ENCODE peak calls at places on chromosomes 1 and 21, in five cellular contexts. E is neural crest cell, C is AG04450, O is fibroblast of mammary gland, F is heart left ventricle. W is an unnamed sample.
A peak's percentile ranks its signal among the peaks of the same experiment; 100 is the strongest.

GRCh38 chr21:44089001-44089911 is 17.9 kb upstream of the PWP2 start:
- DNase-seq in C (no peak), E (no peak), O (no peak), F (no peak), W (peak; percentile 73)

GRCh38 chr1:64850846-64851245 is 106.0 kb downstream of the RAVER2 start:
- DNase-seq in C (no peak), F (no peak), E (no peak), O (no peak), W (no peak)

GRCh38 chr1:101238681-101239094 is 1.9 kb downstream of the S1PR1 start:
- DNase-seq in F (peak; percentile 88), E (peak; percentile 91), C (peak; percentile 72), O (peak; percentile 93), W (peak; percentile 95)

GRCh38 chr1:154775559-154776338 is 94.3 kb downstream of the KCNN3 start:
- DNase-seq in O (no peak), E (no peak), C (no peak), F (no peak), W (no peak)

GRCh38 chr1:29236743-29236992 is 346 bp downstream of the PTPRU start:
- DNase-seq in E (no peak), C (no peak), F (no peak), O (no peak), W (no peak)

GRCh38 chr1:11653101-11653601 is 1.1 kb downstream of the FBXO2 start:
- DNase-seq in C (no peak), F (no peak), O (no peak), E (no peak), W (no peak)

GRCh38 chr1:60265560-60266535 is 192.3 kb upstream of the C1orf87 start:
- DNase-seq in O (peak; percentile 82), E (no peak), F (no peak), C (no peak), W (no peak)

GRCh38 chr1:28830814-28831213 is 18.8 kb downstream of the OPRD1 start:
- DNase-seq in O (no peak), C (no peak), F (no peak), E (no peak), W (no peak)

GRCh38 chr1:151799179-151800022 is 5.8 kb downstream of the LINGO4 start:
- DNase-seq in O (peak; percentile 19), F (no peak), E (no peak), C (no peak), W (no peak)

GRCh38 chr21:35171385-35171784 is 122.3 kb upstream of the RUNX1 start:
- DNase-seq in F (no peak), O (no peak), E (no peak), C (no peak), W (no peak)

DNA sequence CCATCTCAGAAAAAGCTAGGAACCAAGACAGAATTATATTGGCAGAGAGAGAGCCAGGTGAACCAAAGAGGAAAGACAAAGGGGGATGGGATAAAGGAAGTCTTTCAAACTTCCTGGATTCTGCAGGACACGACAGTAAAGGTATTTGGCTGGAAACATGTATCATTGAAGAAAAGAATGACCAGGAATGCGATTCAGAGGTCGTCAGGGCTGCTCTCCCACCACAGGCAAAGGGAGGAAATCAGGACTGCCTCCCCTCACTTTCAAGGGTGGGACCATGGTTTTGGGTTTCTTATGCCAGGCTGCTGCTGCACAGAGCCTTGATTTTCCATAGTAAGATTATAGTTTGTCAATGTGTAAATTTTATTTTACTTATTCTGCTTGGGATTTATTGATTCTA is 848.8 kb downstream of the BRINP3 start:
- DNase-seq in E (no peak), O (no peak), C (no peak), F (no peak), W (no peak)
- TF ChIP-seq CTCF in E (no peak), O (no peak), C (no peak), F (no peak), W (no peak)

GRCh38 chr1:18805116-18805515 is 54.3 kb downstream of the TAS1R2 start:
- DNase-seq in F (no peak), O (no peak), E (no peak), C (no peak), W (no peak)

GRCh38 chr1:18807334-18808063 is 52.0 kb downstream of the TAS1R2 start:
- DNase-seq in E (no peak), F (no peak), O (no peak), C (no peak), W (no peak)

GRCh38 chr1:18803859-18804258 is 55.6 kb downstream of the TAS1R2 start:
- DNase-seq in F (no peak), O (no peak), C (no peak), E (no peak), W (no peak)

GRCh38 chr1:18808561-18808960 is 50.9 kb downstream of the TAS1R2 start:
- DNase-seq in E (no peak), F (no peak), O (no peak), C (no peak), W (no peak)

GRCh38 chr1:18805925-18806849 is 53.3 kb downstream of the TAS1R2 start:
- DNase-seq in E (no peak), O (no peak), C (no peak), F (no peak), W (no peak)
- TF ChIP-seq CTCF in E (no peak), O (no peak), C (no peak), F (no peak), W (no peak)

DNA sequence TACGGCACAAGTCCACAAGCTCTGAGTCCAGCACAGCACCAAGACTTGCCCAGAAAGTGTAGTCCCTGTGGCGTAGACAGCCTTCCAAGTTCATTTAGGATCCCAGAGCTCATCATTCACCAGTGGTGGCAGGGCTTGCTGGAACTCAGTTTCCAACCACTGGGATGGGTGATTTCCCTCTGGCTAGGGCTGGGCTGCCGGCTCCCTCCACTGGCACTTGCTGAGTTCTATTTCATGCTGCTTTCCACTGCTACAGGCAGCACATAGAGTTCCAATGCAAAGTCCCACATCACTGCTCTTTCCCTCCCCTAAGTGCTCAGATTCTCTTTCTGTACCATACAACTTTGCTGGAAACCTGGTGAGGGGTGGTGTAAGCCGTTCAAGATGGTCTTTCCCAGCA is 510.3 kb upstream of the TMPRSS15 start:
- DNase-seq in O (no peak), F (no peak), C (no peak), E (no peak), W (no peak)
- TF ChIP-seq CTCF in O (no peak), F (no peak), C (no peak), E (no peak), W (no peak)

DNA sequence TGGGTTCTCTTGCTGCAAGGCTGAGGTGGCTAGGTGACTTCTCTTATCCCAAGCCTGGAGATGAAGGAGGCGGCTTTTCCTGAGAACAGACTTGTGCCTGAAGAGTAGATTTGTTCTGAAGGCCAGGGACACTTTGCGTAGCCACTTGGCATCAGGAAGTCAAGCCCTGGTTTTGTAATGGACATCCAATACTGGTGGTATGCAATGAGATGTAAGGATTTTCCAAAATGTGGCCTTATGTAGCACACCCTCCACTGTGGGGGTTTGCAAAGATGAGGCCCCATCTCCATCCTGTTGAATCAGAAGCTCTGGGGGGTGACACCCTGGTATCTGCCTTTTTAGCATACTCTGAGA is 124.5 kb upstream of the IPO9 start:
- DNase-seq in F (no peak), O (no peak), C (no peak), E (no peak), W (no peak)
- TF ChIP-seq CTCF in F (peak; percentile 1), O (no peak), C (no peak), E (peak; percentile 9), W (peak; percentile 1)

DNA sequence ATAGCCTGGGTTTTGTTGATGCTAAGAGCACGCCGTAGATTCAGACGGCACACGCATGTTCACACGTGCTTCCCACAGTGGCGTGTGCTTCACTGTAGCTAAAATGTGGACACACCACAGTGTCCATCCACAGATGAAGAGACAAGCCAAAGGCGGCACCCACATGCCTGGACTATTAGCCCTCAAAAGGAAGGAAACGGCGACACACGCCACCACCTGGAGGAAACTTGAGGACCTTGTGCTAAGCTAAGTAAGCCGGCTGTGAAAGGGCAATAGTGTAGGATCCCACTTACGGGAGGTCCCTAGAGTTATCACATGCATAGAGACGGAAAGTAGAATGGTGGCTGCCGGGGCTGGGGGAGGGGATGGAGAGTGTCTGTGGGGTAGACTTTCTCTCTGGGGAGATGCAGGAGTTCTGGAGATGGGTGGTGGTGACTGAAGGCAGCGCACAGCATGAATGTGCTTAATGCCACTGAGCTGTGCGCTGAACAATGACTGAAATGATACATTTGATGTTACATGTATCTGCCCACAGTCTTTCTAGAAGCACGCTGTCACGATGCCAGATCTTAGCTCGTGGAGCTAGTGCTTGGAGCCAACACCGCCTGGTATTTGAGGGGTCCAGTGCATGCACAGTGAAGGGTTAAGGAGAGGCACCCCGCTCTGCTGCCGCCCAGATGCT is 103.6 kb downstream of the PRDM16 start:
- DNase-seq in C (no peak), O (no peak), E (no peak), F (no peak), W (no peak)
- TF ChIP-seq CTCF in C (no peak), O (no peak), E (no peak), F (no peak), W (no peak)

DNA sequence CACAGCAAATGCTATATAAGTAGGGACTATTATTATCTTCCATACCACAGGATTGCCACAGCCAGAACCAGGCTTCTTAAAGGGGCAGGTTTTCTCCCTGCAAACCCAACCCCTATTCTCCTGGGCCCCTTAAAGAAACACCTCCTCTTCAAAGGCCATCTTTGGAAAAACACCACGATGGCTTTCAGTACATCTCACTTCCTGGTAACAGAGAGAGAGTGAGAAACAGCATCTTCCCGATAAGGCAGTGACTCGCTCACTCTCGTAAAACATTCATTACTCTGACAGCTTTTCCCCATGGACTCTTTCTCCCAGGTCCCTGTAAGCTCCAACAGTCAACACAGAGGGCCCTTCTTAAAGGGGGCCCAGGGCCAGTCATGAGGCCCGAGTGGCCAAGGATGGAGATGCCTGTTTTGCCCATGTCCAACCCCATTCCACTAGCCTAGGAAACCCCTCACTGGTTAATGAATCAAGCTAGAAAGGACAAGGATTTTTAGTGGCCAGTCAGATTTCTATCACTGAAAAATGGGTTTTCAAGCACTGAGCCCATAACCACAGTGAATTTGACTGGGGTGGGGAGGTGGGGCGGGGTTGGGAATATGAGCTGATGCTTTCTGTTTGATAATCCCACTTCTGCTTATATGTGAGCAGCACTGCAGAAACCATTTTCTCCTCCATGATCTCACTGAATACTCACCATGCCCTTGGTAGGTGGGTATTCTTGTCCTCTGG is 3.7 kb upstream of the NAV1 start:
- DNase-seq in O (peak; percentile 70), C (no peak), E (no peak), F (no peak), W (no peak)
- TF ChIP-seq CTCF in O (no peak), C (no peak), E (no peak), F (no peak), W (no peak)

GRCh38 chr1:27009601-27010197 is 3.0 kb downstream of the TENT5B start:
- DNase-seq in C (no peak), O (no peak), E (no peak), F (peak; percentile 83), W (no peak)
- TF ChIP-seq CTCF in C (no peak), O (no peak), E (no peak), F (no peak), W (no peak)

DNA sequence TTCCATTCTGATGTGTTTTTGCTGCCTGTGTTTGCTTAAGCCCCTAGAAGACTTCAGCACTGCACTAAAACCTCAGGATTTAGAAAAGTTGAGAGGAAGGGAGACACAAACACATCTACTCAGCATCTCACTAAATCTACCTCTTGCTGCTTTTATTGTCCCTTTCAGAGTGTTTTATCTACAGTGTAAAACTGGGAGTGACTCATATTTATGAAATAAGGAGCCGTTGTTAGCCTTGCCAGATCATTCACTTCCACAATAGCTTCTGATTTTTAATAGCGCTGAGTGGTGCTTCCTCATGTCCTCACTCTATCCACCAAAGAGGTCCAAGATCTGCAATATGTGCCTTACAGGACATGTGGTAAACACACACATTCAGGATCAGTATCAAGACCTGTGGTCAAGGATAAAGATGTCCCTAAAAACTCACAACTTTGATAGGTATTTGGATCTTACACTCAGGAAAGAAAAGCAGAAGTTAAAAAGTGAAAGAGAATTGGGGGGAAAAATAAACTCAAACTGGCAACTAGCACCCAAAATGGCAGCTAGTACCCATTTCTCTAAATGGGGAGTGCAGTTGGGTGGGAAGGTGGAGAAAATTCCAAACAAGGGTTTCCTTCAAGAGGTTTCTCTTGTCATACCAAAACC is 16.1 kb downstream of the DUSP10 start:
- DNase-seq in F (no peak), C (no peak), E (no peak), O (peak; percentile 73), W (no peak)
- TF ChIP-seq CTCF in F (no peak), C (no peak), E (no peak), O (no peak), W (no peak)

W was measured in activated CD8-positive, alpha-beta T cell treated with anti-CD3 and anti-CD28 coated beads for 36 hours.